ENCODE peak calls at places on chromosomes 16 and 17, in six cellular contexts. One of them, this sample, is unnamed.

GRCh38 chr17:31297090-31297489 is at the start of gene OMG:
- DNase-seq in heart left ventricle: no peak
- DNase-seq in right atrium auricular region: no peak
- DNase-seq in sigmoid colon: no peak
- DNase-seq in left ventricle myocardium inferior: no peak
- DNase-seq in colonic mucosa: no peak
- DNase-seq in this sample: no peak

GRCh38 chr17:18278867-18279266 is 18.4 kb downstream of the MIEF2 start:
- DNase-seq in heart left ventricle: no peak
- DNase-seq in colonic mucosa: no peak
- DNase-seq in sigmoid colon: no peak
- DNase-seq in left ventricle myocardium inferior: no peak
- DNase-seq in right atrium auricular region: no peak
- DNase-seq in this sample: no peak

GRCh38 chr17:4331614-4332013 is 34.9 kb downstream of the UBE2G1 start:
- DNase-seq in right atrium auricular region: no peak
- DNase-seq in left ventricle myocardium inferior: no peak
- DNase-seq in sigmoid colon: no peak
- DNase-seq in colonic mucosa: no peak
- DNase-seq in heart left ventricle: no peak
- DNase-seq in this sample: no peak

GRCh38 chr16:749010-749409 is 8.2 kb upstream of the CIAO3 start:
- DNase-seq in colonic mucosa: no peak
- DNase-seq in sigmoid colon: no peak
- DNase-seq in heart left ventricle: no peak
- DNase-seq in right atrium auricular region: no peak
- DNase-seq in left ventricle myocardium inferior: no peak
- DNase-seq in this sample: no peak

GRCh38 chr16:27579086-27579980 is 29.4 kb downstream of the KATNIP start:
- DNase-seq in left ventricle myocardium inferior: no peak
- DNase-seq in heart left ventricle: no peak
- DNase-seq in colonic mucosa: no peak
- DNase-seq in right atrium auricular region: no peak
- DNase-seq in sigmoid colon: peak; percentile 41
- DNase-seq in this sample: peak; percentile 41

GRCh38 chr17:28738680-28739384 is 5.0 kb upstream of the TRAF4 start:
- DNase-seq in left ventricle myocardium inferior: no peak
- DNase-seq in colonic mucosa: no peak
- DNase-seq in sigmoid colon: no peak
- DNase-seq in heart left ventricle: peak; percentile 7
- DNase-seq in right atrium auricular region: no peak
- DNase-seq in this sample: no peak

GRCh38 chr16:64152010-64152767 is 969.7 kb downstream of the CDH11 start:
- DNase-seq in left ventricle myocardium inferior: no peak
- DNase-seq in heart left ventricle: no peak
- DNase-seq in sigmoid colon: no peak
- DNase-seq in colonic mucosa: no peak
- DNase-seq in right atrium auricular region: no peak
- DNase-seq in this sample: no peak

GRCh38 chr17:82595893-82596292 is 52.4 kb downstream of the WDR45B start:
- DNase-seq in heart left ventricle: no peak
- DNase-seq in colonic mucosa: peak; percentile 68
- DNase-seq in left ventricle myocardium inferior: no peak
- DNase-seq in sigmoid colon: no peak
- DNase-seq in right atrium auricular region: no peak
- DNase-seq in this sample: no peak

GRCh38 chr16:49471038-49471727 is 97.6 kb downstream of the C16orf78 start:
- DNase-seq in left ventricle myocardium inferior: no peak
- DNase-seq in heart left ventricle: no peak
- DNase-seq in colonic mucosa: peak; percentile 8
- DNase-seq in sigmoid colon: peak; percentile 17
- DNase-seq in right atrium auricular region: peak; percentile 7
- DNase-seq in this sample: no peak

GRCh38 chr16:27314161-27314723 is 468 bp downstream of the IL4R start:
- DNase-seq in colonic mucosa: peak; percentile 65
- DNase-seq in sigmoid colon: peak; percentile 92
- DNase-seq in heart left ventricle: peak; percentile 78
- DNase-seq in right atrium auricular region: peak; percentile 87
- DNase-seq in left ventricle myocardium inferior: peak; percentile 36
- DNase-seq in this sample: peak; percentile 43

GRCh38 chr17:56440391-56440790 is 153.1 kb upstream of the NOG start:
- DNase-seq in heart left ventricle: no peak
- DNase-seq in colonic mucosa: no peak
- DNase-seq in right atrium auricular region: no peak
- DNase-seq in sigmoid colon: no peak
- DNase-seq in left ventricle myocardium inferior: no peak
- DNase-seq in this sample: no peak

GRCh38 chr16:12090162-12090552 is 113.6 kb downstream of the SNX29 start:
- DNase-seq in left ventricle myocardium inferior: no peak
- DNase-seq in colonic mucosa: no peak
- DNase-seq in sigmoid colon: peak; percentile 63
- DNase-seq in heart left ventricle: no peak
- DNase-seq in right atrium auricular region: no peak
- DNase-seq in this sample: no peak

GRCh38 chr17:78307887-78308633 is 51.8 kb downstream of the SOCS3 start:
- DNase-seq in right atrium auricular region: no peak
- DNase-seq in sigmoid colon: no peak
- DNase-seq in heart left ventricle: no peak
- DNase-seq in left ventricle myocardium inferior: no peak
- DNase-seq in colonic mucosa: no peak
- DNase-seq in this sample: peak; percentile 74

GRCh38 chr17:60390223-60390622 is 1.7 kb downstream of the USP32 start:
- DNase-seq in right atrium auricular region: no peak
- DNase-seq in colonic mucosa: no peak
- DNase-seq in heart left ventricle: no peak
- DNase-seq in sigmoid colon: no peak
- DNase-seq in left ventricle myocardium inferior: no peak
- DNase-seq in this sample: peak; percentile 15

GRCh38 chr16:11309895-11310633 is 28.9 kb upstream of the PRM1 start:
- DNase-seq in right atrium auricular region: no peak
- DNase-seq in left ventricle myocardium inferior: no peak
- DNase-seq in sigmoid colon: no peak
- DNase-seq in heart left ventricle: no peak
- DNase-seq in colonic mucosa: no peak
- DNase-seq in this sample: no peak

GRCh38 chr17:63697341-63698286 is 2.3 kb downstream of the LIMD2 start:
- DNase-seq in colonic mucosa: peak; percentile 73
- DNase-seq in sigmoid colon: no peak
- DNase-seq in right atrium auricular region: no peak
- DNase-seq in left ventricle myocardium inferior: peak; percentile 54
- DNase-seq in heart left ventricle: peak; percentile 54
- DNase-seq in this sample: peak; percentile 76

GRCh38 chr17:63035695-63036094 is 69.7 kb downstream of the TANC2 start:
- DNase-seq in heart left ventricle: no peak
- DNase-seq in colonic mucosa: no peak
- DNase-seq in left ventricle myocardium inferior: no peak
- DNase-seq in right atrium auricular region: no peak
- DNase-seq in sigmoid colon: no peak
- DNase-seq in this sample: no peak

GRCh38 chr17:1997587-1998425 is 27.3 kb downstream of the RTN4RL1 start:
- DNase-seq in right atrium auricular region: no peak
- DNase-seq in heart left ventricle: no peak
- DNase-seq in colonic mucosa: peak; percentile 84
- DNase-seq in left ventricle myocardium inferior: no peak
- DNase-seq in sigmoid colon: no peak
- DNase-seq in this sample: peak; percentile 97

GRCh38 chr17:73096866-73097265 is 4.4 kb upstream of the SLC39A11 start:
- DNase-seq in right atrium auricular region: no peak
- DNase-seq in heart left ventricle: peak; percentile 36
- DNase-seq in sigmoid colon: no peak
- DNase-seq in left ventricle myocardium inferior: no peak
- DNase-seq in colonic mucosa: no peak
- DNase-seq in this sample: no peak

GRCh38 chr17:7130626-7131467 is 16.2 kb upstream of the ASGR2 start:
- DNase-seq in colonic mucosa: no peak
- DNase-seq in sigmoid colon: no peak
- DNase-seq in heart left ventricle: no peak
- DNase-seq in left ventricle myocardium inferior: no peak
- DNase-seq in right atrium auricular region: no peak
- DNase-seq in this sample: no peak

GRCh38 chr17:7132511-7133094 is 18.0 kb upstream of the ASGR2 start:
- DNase-seq in left ventricle myocardium inferior: no peak
- DNase-seq in right atrium auricular region: no peak
- DNase-seq in sigmoid colon: no peak
- DNase-seq in colonic mucosa: no peak
- DNase-seq in heart left ventricle: no peak
- DNase-seq in this sample: no peak

GRCh38 chr17:7133916-7134315 is 19.3 kb upstream of the ASGR2 start:
- DNase-seq in left ventricle myocardium inferior: no peak
- DNase-seq in colonic mucosa: no peak
- DNase-seq in sigmoid colon: no peak
- DNase-seq in heart left ventricle: no peak
- DNase-seq in right atrium auricular region: no peak
- DNase-seq in this sample: no peak

GRCh38 chr17:7136266-7136877 is 21.8 kb upstream of the ASGR2 start:
- DNase-seq in colonic mucosa: peak; percentile 77
- DNase-seq in right atrium auricular region: peak; percentile 82
- DNase-seq in heart left ventricle: peak; percentile 57
- DNase-seq in sigmoid colon: peak; percentile 80
- DNase-seq in left ventricle myocardium inferior: peak; percentile 69
- DNase-seq in this sample: peak; percentile 73

GRCh38 chr17:7133424-7133823 is 18.8 kb upstream of the ASGR2 start:
- DNase-seq in sigmoid colon: no peak
- DNase-seq in colonic mucosa: no peak
- DNase-seq in right atrium auricular region: no peak
- DNase-seq in left ventricle myocardium inferior: peak; percentile 39
- DNase-seq in heart left ventricle: no peak
- DNase-seq in this sample: peak; percentile 25
- H3K27me3 ChIP-seq in sigmoid colon: peaks cover 23% of the 10 kb centered on the region
- H3K27me3 ChIP-seq in colonic mucosa: no peaks in the 10 kb centered on the region
- H3K27me3 ChIP-seq in right atrium auricular region: no peaks in the 10 kb centered on the region
- H3K27me3 ChIP-seq in left ventricle myocardium inferior: peaks cover 96% of the 10 kb centered on the region
- H3K27me3 ChIP-seq in heart left ventricle: peaks cover 48% of the 10 kb centered on the region
- H3K27me3 ChIP-seq in this sample: no peaks in the 10 kb centered on the region

DNA sequence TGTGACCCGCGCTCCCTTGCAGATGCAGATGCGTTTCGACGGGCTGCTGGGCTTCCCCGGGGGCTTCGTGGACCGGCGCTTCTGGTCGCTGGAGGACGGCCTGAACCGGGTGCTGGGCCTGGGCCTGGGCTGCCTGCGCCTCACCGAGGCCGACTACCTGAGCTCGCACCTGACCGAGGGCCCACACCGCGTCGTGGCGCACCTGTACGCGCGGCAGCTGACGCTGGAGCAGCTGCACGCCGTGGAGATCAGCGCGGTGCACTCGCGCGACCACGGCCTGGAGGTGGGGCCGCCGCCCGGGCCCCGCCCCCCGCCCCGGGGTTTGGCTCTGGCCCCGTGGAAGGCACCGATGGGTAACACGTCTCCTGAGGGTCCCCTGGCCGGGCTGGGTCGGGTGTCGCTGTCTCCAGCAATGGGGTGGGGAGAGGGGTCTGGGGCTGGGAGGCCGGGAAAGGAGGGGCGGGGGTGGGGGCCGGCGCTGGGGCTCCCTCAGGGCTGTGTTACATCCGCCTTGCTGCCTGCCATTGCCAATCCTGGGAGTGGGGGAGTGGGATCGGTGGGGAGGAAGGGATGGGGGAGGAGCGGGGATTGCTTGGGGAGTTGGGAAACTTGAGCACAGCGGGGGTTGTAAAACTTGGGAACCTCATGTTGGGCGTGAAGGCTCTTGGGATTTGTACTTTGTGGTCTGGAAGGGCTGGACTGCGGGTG is 748 bp downstream of the NUDT16L1 start:
- DNase-seq in right atrium auricular region: no peak
- DNase-seq in sigmoid colon: peak; percentile 81
- DNase-seq in heart left ventricle: peak; percentile 48
- DNase-seq in left ventricle myocardium inferior: peak; percentile 49
- DNase-seq in colonic mucosa: peak; percentile 60
- DNase-seq in this sample: peak; percentile 58
- TF ChIP-seq CTCF in right atrium auricular region: no peak
- TF ChIP-seq CTCF in sigmoid colon: no peak
- TF ChIP-seq CTCF in heart left ventricle: no peak
- TF ChIP-seq CTCF in left ventricle myocardium inferior: no peak
- TF ChIP-seq CTCF in colonic mucosa: no peak
- TF ChIP-seq CTCF in this sample: no peak

GRCh38 chr16:20107086-20107485 is 33.4 kb upstream of the GPR139 start:
- DNase-seq in right atrium auricular region: no peak
- DNase-seq in colonic mucosa: no peak
- DNase-seq in left ventricle myocardium inferior: no peak
- DNase-seq in sigmoid colon: no peak
- DNase-seq in heart left ventricle: no peak
- DNase-seq in this sample: no peak
- H3K27me3 ChIP-seq in right atrium auricular region: no peaks in the 10 kb centered on the region
- H3K27me3 ChIP-seq in colonic mucosa: no peaks in the 10 kb centered on the region
- H3K27me3 ChIP-seq in left ventricle myocardium inferior: peaks cover 60% of the 10 kb centered on the region
- H3K27me3 ChIP-seq in sigmoid colon: no peaks in the 10 kb centered on the region
- H3K27me3 ChIP-seq in heart left ventricle: peaks cover 4% of the 10 kb centered on the region
- H3K27me3 ChIP-seq in this sample: no peaks in the 10 kb centered on the region

GRCh38 chr17:39863918-39864746 is at the start of gene IKZF3:
- DNase-seq in sigmoid colon: no peak
- DNase-seq in right atrium auricular region: no peak
- DNase-seq in left ventricle myocardium inferior: peak; percentile 21
- DNase-seq in heart left ventricle: peak; percentile 45
- DNase-seq in colonic mucosa: peak; percentile 70
- DNase-seq in this sample: peak; percentile 64
- TF ChIP-seq CTCF in sigmoid colon: no peak
- TF ChIP-seq CTCF in right atrium auricular region: no peak
- TF ChIP-seq CTCF in left ventricle myocardium inferior: peak; percentile 29
- TF ChIP-seq CTCF in heart left ventricle: peak; percentile 25
- TF ChIP-seq CTCF in colonic mucosa: no peak
- TF ChIP-seq CTCF in this sample: peak; percentile 22

GRCh38 chr17:48643697-48644012 is 17.5 kb upstream of the HOXB9 start:
- DNase-seq in right atrium auricular region: no peak
- DNase-seq in heart left ventricle: no peak
- DNase-seq in colonic mucosa: peak; percentile 24
- DNase-seq in left ventricle myocardium inferior: no peak
- DNase-seq in sigmoid colon: no peak
- DNase-seq in this sample: no peak

GRCh38 chr17:48640858-48641180 is 14.7 kb upstream of the HOXB9 start:
- DNase-seq in colonic mucosa: no peak
- DNase-seq in heart left ventricle: no peak
- DNase-seq in right atrium auricular region: no peak
- DNase-seq in sigmoid colon: no peak
- DNase-seq in left ventricle myocardium inferior: no peak
- DNase-seq in this sample: no peak

GRCh38 chr17:48641541-48642058 is 15.4 kb upstream of the HOXB9 start:
- DNase-seq in sigmoid colon: peak; percentile 60
- DNase-seq in heart left ventricle: no peak
- DNase-seq in right atrium auricular region: no peak
- DNase-seq in colonic mucosa: peak; percentile 40
- DNase-seq in left ventricle myocardium inferior: no peak
- DNase-seq in this sample: no peak

GRCh38 chr17:48642843-48643696 is 16.9 kb upstream of the HOXB9 start:
- DNase-seq in colonic mucosa: peak; percentile 27
- DNase-seq in left ventricle myocardium inferior: no peak
- DNase-seq in right atrium auricular region: no peak
- DNase-seq in sigmoid colon: peak; percentile 7
- DNase-seq in heart left ventricle: no peak
- DNase-seq in this sample: no peak

GRCh38 chr17:48642059-48642842 is 16.1 kb upstream of the HOXB9 start:
- DNase-seq in colonic mucosa: peak; percentile 76
- DNase-seq in left ventricle myocardium inferior: no peak
- DNase-seq in sigmoid colon: peak; percentile 56
- DNase-seq in right atrium auricular region: no peak
- DNase-seq in heart left ventricle: no peak
- DNase-seq in this sample: no peak
- H3K27me3 ChIP-seq in colonic mucosa: peaks cover 7% of the 10 kb centered on the region
- H3K27me3 ChIP-seq in left ventricle myocardium inferior: peaks cover 100% of the 10 kb centered on the region
- H3K27me3 ChIP-seq in sigmoid colon: peaks cover 86% of the 10 kb centered on the region
- H3K27me3 ChIP-seq in right atrium auricular region: peaks cover 41% of the 10 kb centered on the region
- H3K27me3 ChIP-seq in heart left ventricle: peaks cover 99% of the 10 kb centered on the region
- H3K27me3 ChIP-seq in this sample: peaks cover 48% of the 10 kb centered on the region

This sample was measured in body of pancreas.